ENCODE peak calls at places on chromosomes 1 and 21, in seven cellular contexts. B is chondrocyte; C is SK-MEL-5; O is nephron progenitor cell; S is heart right ventricle; E is H4; A is stimulated activated CD4-positive, alpha-beta T cell treated with anti-CD3 and anti-CD28 coated beads, Interleukin-1b, Interleukin-23, amount 100 ng/mL, for 48 hours. F is an unnamed sample.

GRCh38 chr1:113617438-113618141 is 141.7 kb downstream of the PHTF1 start:
- DNase-seq in E (no peak), S (no peak), B (no peak), O (no peak), C (no peak), A (no peak), F (no peak)

GRCh38 chr1:35031103-35031452 is 667 bp downstream of the ZMYM6 start:
- DNase-seq in A (peak; percentile 46), E (no peak), O (peak; percentile 19), C (peak; percentile 7), B (no peak), S (no peak), F (peak; percentile 13)

GRCh38 chr21:46110499-46111192 is 12.7 kb downstream of the COL6A2 start:
- DNase-seq in A (peak; percentile 1), E (no peak), S (peak; percentile 76), B (no peak), O (no peak), C (no peak), F (peak; percentile 4)

GRCh38 chr1:180168786-180169640 is 14.3 kb downstream of the QSOX1 start:
- DNase-seq in A (peak; percentile 35), S (no peak), C (peak; percentile 79), B (no peak), E (peak; percentile 37), O (peak; percentile 48), F (peak; percentile 87)

GRCh38 chr1:75724472-75725022 is at the start of gene ACADM:
- DNase-seq in C (peak; percentile 80), E (peak; percentile 41), B (no peak), O (peak; percentile 91), A (peak; percentile 85), S (peak; percentile 92), F (peak; percentile 85)

GRCh38 chr21:44530903-44531605 is 8.9 kb downstream of the KRTAP10-1 start:
- DNase-seq in O (no peak), E (no peak), A (no peak), S (peak; percentile 2), C (no peak), B (peak; percentile 77), F (no peak)

GRCh38 chr1:228734881-228735801 is at the start of gene RHOU:
- DNase-seq in O (peak; percentile 84), S (peak; percentile 83), A (peak; percentile 53), B (no peak), E (peak; percentile 11), C (peak; percentile 50), F (peak; percentile 81)

GRCh38 chr21:23633447-23633846 is 1973.8 kb downstream of the MRPL39 start:
- DNase-seq in O (no peak), B (no peak), S (no peak), E (no peak), C (no peak), A (no peak), F (no peak)

GRCh38 chr1:236058141-236058626 is 6.7 kb downstream of the NID1 start:
- DNase-seq in S (no peak), E (peak; percentile 63), C (peak; percentile 98), A (no peak), O (no peak), B (no peak), F (no peak)

GRCh38 chr21:37742532-37742931 is 173.7 kb downstream of the KCNJ6 start:
- DNase-seq in E (no peak), S (no peak), B (no peak), C (no peak), A (no peak), O (no peak), F (no peak)

GRCh38 chr1:15833842-15834405 is 13.6 kb upstream of the SPEN start:
- DNase-seq in C (no peak), S (no peak), E (no peak), A (no peak), O (no peak), B (no peak), F (no peak)

GRCh38 chr1:156805766-156806511 is 10.7 kb downstream of the SH2D2A start:
- DNase-seq in B (no peak), A (no peak), C (no peak), S (no peak), O (no peak), E (peak; percentile 46), F (peak; percentile 50)

GRCh38 chr21:42129300-42130266 is 58.5 kb downstream of the UMODL1 start:
- DNase-seq in C (no peak), B (peak; percentile 55), O (no peak), S (no peak), A (no peak), E (no peak), F (no peak)

GRCh38 chr1:2276803-2277580 is 48.9 kb downstream of the SKI start:
- DNase-seq in E (no peak), S (no peak), C (no peak), A (no peak), O (no peak), B (no peak), F (no peak)

GRCh38 chr1:182588460-182589396 is at the start of gene RNASEL:
- DNase-seq in B (no peak), S (peak; percentile 68), E (peak; percentile 69), C (peak; percentile 80), O (peak; percentile 59), A (peak; percentile 52), F (peak; percentile 78)

F was measured in body of pancreas.